ENCODE peak calls at places on chromosomes 13 and 19, in seven cellular contexts. O is HCT116, A is H1, P is SK-N-SH, L is K562, N is GM12878, C is HepG2. X is an unnamed sample.

GRCh38 chr13:51801631-51802099 is 2.3 kb downstream of the DHRS12 start:
- DNase-seq in L (no peak), C (no peak), N (no peak), O (no peak), A (no peak), P (peak), X (peak)

GRCh38 chr19:12952488-12953455 is 4.3 kb downstream of the GADD45GIP1 start:
- DNase-seq in N (no peak), A (no peak), O (no peak), C (no peak), P (peak), L (no peak), X (no peak)

GRCh38 chr19:54388001-54388802 is 23.5 kb upstream of the LAIR1 start:
- DNase-seq in N (no peak), A (no peak), L (no peak), O (no peak), C (no peak), P (no peak), X (no peak)

GRCh38 chr13:113457510-113457909 is 4.2 kb upstream of the ADPRHL1 start:
- DNase-seq in O (no peak), A (no peak), N (no peak), P (no peak), C (no peak), L (no peak), X (no peak)

GRCh38 chr19:58586131-58586765 is 13.1 kb upstream of the MZF1 start:
- DNase-seq in N (no peak), P (no peak), L (no peak), C (no peak), A (no peak), O (no peak), X (no peak)

GRCh38 chr13:106566682-106567420 is 1.1 kb downstream of the ARGLU1 start:
- DNase-seq in L (peak), C (peak), N (no peak), O (no peak), P (peak), A (no peak), X (peak)

GRCh38 chr13:93922063-93922462 is 557.4 kb downstream of the DCT start:
- DNase-seq in C (no peak), L (no peak), A (no peak), N (no peak), O (no peak), P (no peak), X (peak)

GRCh38 chr13:25406377-25406776 is 34.6 kb downstream of the ATP8A2 start:
- DNase-seq in O (peak), A (no peak), L (peak), C (peak), P (no peak), N (no peak), X (peak)

GRCh38 chr19:19385900-19386339 is 19.6 kb upstream of the GATAD2A start:
- DNase-seq in L (no peak), A (no peak), O (no peak), C (no peak), P (no peak), N (no peak), X (no peak)

GRCh38 chr13:27455331-27455855 is 5.0 kb upstream of the MTIF3 start:
- DNase-seq in P (no peak), L (no peak), C (no peak), N (no peak), O (no peak), A (no peak), X (no peak)

GRCh38 chr19:824885-825284 is 2.8 kb upstream of the AZU1 start:
- DNase-seq in C (no peak), A (no peak), N (no peak), P (no peak), L (no peak), O (no peak), X (no peak)

GRCh38 chr19:49064768-49065611 is at the start of gene NTF4:
- DNase-seq in P (peak), L (peak), A (no peak), C (peak), N (no peak), O (no peak), X (peak)

GRCh38 chr19:42596391-42597071 is 1.8 kb upstream of the CEACAM8 start:
- DNase-seq in N (no peak), P (peak), L (peak), C (no peak), O (no peak), A (no peak), X (no peak)

GRCh38 chr19:23404676-23405075 is 9.4 kb upstream of the ZNF91 start:
- DNase-seq in C (no peak), L (no peak), P (no peak), A (no peak), N (no peak), O (no peak), X (no peak)

DNA sequence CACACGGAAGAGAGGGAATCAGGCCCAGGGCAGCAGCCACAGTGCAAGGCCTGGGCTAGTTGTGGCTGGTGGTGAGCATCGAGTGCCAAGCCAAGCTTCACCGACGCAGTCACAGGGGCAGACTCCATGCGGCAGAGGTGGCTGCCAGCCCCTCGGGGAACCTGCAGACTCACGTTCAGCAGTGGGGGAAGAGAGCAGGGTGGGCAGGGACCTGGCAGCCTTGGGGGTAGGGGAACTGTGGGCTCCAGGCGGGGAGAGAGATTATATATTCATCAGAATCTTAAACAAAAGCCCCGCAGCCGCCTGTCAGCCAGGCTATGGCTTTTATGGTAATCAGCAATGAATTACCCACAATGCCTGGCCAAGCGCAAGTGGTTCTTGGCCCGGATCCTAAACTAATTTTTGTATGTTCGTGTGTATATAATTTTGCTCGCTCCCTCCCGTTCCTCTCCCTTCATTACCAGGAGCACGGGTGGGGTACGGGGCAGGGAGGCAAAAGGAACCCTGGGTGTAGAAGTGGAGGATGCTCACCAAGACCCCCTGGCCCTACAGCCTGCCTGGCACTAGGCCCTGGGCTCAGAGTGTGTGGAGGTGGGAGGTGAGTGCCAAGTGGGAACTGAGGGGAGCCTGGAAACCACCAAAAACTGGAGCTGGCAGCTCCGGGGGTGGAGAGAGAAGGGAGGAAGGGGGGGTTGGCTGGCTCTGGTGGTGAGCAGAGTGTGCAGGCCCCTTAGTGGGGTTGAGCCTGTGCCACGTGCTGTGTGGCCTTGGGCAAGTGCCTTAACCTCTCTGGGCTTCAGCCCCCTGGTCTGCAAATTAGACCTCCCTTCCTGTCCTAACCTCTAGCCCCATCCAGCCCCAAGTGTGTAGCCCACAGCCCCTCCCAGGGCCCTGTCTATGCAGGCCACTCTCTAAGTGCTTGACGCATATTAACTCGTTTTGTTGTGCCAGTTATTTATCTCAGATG is 31.9 kb downstream of the PTPRS start:
- DNase-seq in C (no peak), A (no peak), L (peak), N (no peak), O (peak), P (peak), X (no peak)
- TF ChIP-seq JUND in C (no peak), A (no peak), L (no peak), N (no peak), O (no peak), P (no peak), X (no peak)

GRCh38 chr19:2970201-2970838 is 7.0 kb upstream of the TLE6 start:
- DNase-seq in N (no peak), C (no peak), P (no peak), L (no peak), O (no peak), A (no peak), X (no peak)
- TF ChIP-seq JUND in N (no peak), C (no peak), P (no peak), L (no peak), O (no peak), A (no peak), X (no peak)

DNA sequence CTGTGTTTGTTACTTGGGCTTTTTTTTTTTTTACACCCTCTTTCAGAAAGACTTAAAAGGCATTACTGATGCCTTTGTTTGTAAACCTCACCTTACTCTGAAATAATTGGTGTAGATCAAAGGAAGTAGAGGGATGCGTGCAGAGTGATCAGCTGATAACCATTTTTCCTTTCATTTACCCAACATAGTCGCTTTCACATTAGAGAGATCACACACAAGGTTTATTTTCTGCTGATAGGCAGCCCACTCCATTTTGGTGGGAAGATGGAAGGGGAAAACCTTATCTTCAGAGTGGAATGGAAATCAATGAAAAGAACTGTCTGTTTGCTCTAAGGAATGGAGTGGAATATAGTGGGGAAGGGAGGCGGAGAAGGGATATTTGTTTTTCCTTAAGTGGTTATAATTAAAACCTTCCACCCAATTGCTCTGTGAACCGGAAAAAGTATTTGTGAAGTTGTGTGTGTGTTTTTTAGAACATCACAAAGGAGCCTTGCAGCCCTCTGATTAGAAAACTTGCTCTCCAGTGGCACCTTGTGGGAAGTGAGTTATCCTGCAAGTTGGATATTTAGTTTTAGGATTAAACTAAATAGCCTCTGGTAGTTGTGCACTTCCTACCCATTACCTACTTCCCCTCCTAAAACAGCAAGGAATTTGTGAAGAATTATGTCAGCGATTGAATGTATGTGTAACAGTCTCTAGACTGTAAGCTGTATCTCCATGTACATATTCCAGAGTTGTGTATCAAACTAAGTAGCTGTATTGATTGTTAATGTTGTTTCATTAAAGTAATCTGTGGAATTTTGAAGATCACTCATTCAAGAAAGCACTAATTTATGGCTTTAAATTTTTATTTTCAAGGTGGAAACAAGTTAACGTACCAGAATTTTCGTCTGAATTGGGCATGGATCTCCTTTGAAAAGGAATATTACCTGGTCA is 76.8 kb downstream of the FREM2 start:
- DNase-seq in C (peak), A (peak), N (no peak), L (peak), P (peak), O (no peak), X (peak)
- TF ChIP-seq JUND in C (no peak), A (no peak), N (no peak), L (no peak), P (no peak), O (no peak), X (no peak)

GRCh38 chr19:45592366-45592765 is 7.8 kb upstream of the OPA3 start:
- DNase-seq in L (no peak), N (no peak), C (no peak), A (no peak), P (no peak), O (no peak), X (no peak)

GRCh38 chr19:45589768-45590167 is 5.2 kb upstream of the OPA3 start:
- DNase-seq in C (no peak), N (no peak), L (no peak), O (no peak), P (no peak), A (no peak), X (no peak)

GRCh38 chr19:45591638-45592005 is 7.0 kb upstream of the OPA3 start:
- DNase-seq in O (no peak), P (no peak), C (no peak), N (no peak), A (no peak), L (no peak), X (no peak)

GRCh38 chr19:45590300-45591003 is 5.8 kb upstream of the OPA3 start:
- DNase-seq in A (no peak), N (no peak), L (no peak), O (no peak), C (no peak), P (no peak), X (no peak)

GRCh38 chr19:45591004-45591637 is 6.5 kb upstream of the OPA3 start:
- DNase-seq in P (peak), O (no peak), L (peak), A (no peak), N (no peak), C (peak), X (peak)
- TF ChIP-seq JUND in P (no peak), O (no peak), L (peak), A (no peak), N (no peak), C (no peak), X (no peak)

DNA sequence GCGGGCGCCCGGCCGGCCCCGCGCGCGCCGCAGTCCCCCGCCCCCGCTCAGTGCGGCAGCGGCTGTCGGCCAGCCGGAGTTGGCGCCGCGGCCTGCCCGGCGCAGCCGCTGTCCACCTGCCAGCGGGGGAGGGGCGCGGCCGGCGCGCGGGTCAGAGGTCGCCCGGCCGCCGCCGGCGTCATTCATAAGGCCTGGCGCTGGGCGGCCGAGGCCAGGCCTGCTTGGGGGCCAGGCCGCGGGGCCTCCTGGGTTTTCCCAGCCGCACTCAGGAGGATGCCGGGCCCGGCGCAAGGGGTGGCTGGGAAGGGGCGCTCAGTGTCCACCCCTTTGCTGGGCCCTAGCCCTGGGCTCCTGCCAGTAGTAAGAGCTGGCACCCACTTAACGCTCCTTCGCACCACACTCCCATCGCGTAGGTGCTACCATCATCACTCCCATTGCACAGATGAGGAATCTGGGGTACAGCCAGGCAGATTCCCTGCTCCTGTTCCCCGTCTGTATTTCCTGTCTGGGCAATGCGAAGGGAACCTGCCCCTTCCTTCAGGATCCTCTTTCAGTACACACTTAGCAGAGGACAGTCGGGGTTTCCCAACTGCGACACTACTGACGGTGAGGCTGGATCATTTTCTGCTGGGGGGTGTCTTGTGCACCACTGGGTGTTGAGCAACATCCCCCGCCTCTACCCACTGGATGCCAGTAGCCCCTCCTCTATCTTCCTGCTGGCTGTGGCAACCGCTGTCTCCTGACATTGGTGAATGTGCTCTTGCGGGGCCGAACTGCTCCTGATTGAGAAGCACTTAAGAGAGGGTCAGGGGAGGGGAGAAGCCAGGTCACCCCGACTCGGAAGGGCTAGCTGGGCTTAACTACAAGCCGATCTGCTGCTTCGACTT is 846 bp upstream of the PRKACA start:
- DNase-seq in L (no peak), C (peak), N (no peak), P (peak), A (no peak), O (no peak), X (no peak)
- TF ChIP-seq JUND in L (no peak), C (no peak), N (no peak), P (no peak), A (no peak), O (no peak), X (no peak)

GRCh38 chr13:30607908-30608307 is 9.8 kb upstream of the USPL1 start:
- DNase-seq in N (peak), C (no peak), L (no peak), O (no peak), P (no peak), A (no peak), X (no peak)
- TF ChIP-seq JUND in N (no peak), C (no peak), L (no peak), O (no peak), P (no peak), A (no peak), X (no peak)

DNA sequence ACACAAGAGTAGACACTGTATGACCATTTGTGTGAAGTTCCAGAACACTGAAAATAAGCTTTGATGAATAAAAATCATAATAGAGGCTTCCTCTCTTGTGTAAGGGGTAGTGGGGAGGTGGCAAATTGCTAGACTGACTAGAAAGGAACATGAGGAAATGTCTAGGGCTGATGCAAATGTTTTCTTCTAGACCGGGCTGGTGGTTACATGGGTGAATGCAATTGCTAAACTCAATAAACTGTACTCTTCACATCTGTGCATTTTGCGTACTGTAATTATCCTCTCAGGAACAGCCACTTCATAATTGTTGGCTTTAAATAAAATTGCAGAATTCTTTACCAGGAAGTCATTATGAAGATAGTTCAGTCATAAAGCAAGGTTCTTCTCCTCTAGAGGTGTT is 5.2 kb upstream of the KBTBD7 start:
- DNase-seq in P (no peak), L (no peak), A (no peak), N (peak), O (no peak), C (no peak), X (no peak)
- TF ChIP-seq JUND in P (no peak), L (no peak), A (no peak), N (no peak), O (no peak), C (no peak), X (no peak)